ENCODE peak calls at places on chromosomes 2 and 18, in four cellular contexts. I is GM20000, C is DMS 273 treated with DMSO at 0.1 percent for 48 hours, W is amniotic epithelial cell. V is an unnamed sample.

GRCh38 chr18:79422022-79422782 is 26.5 kb downstream of the NFATC1 start:
- DNase-seq in W (peak), C (no peak), I (peak), V (no peak)

GRCh38 chr2:36708119-36708741 is 11.7 kb downstream of the VIT start:
- DNase-seq in I (no peak), C (no peak), W (no peak), V (peak)

GRCh38 chr2:175154670-175155082 is 13.3 kb downstream of the ATF2 start:
- DNase-seq in I (peak), C (no peak), W (peak), V (peak)

GRCh38 chr18:71630686-71631085 is 913.5 kb downstream of the CBLN2 start:
- DNase-seq in C (no peak), W (no peak), I (no peak), V (no peak)

GRCh38 chr2:200052627-200053026 is 97.2 kb downstream of the MAIP1 start:
- DNase-seq in C (no peak), W (no peak), I (no peak), V (no peak)

GRCh38 chr2:191374366-191374765 is 129.2 kb downstream of the MYO1B start:
- DNase-seq in C (no peak), W (no peak), I (no peak), V (no peak)

GRCh38 chr2:205692095-205692494 is 9.8 kb downstream of the NRP2 start:
- DNase-seq in W (peak), I (no peak), C (no peak), V (no peak)

GRCh38 chr2:222576390-222577081 is 79.4 kb downstream of the FARSB start:
- DNase-seq in W (no peak), C (no peak), I (no peak), V (no peak)

GRCh38 chr2:653645-654425 is 23.4 kb downstream of the TMEM18 start:
- DNase-seq in C (no peak), I (no peak), W (no peak), V (no peak)

GRCh38 chr2:201618744-201619654 is 24.3 kb downstream of the TMEM237 start:
- DNase-seq in C (no peak), I (peak), W (peak), V (peak)

GRCh38 chr2:161020437-161020836 is 139.8 kb upstream of the TANK start:
- DNase-seq in I (no peak), C (no peak), W (no peak), V (no peak)

GRCh38 chr2:36663851-36664715 is 32.4 kb upstream of the VIT start:
- DNase-seq in W (peak), I (peak), C (peak), V (peak)

GRCh38 chr2:132676999-132677398 is 7.0 kb upstream of the LYPD1 start:
- DNase-seq in W (no peak), C (no peak), I (no peak), V (peak)

GRCh38 chr2:199581935-199582336 is 124.2 kb upstream of the SATB2 start:
- DNase-seq in W (no peak), I (no peak), C (no peak), V (no peak)

GRCh38 chr18:5303636-5304035 is 8.1 kb upstream of the ZBTB14 start:
- DNase-seq in W (no peak), C (no peak), I (no peak), V (no peak)

GRCh38 chr18:72866901-72867701 is 686 bp downstream of the NETO1 start:
- DNase-seq in I (peak), C (peak), W (no peak), V (no peak)

GRCh38 chr18:75551071-75551470 is 123.6 kb upstream of the SMIM21 start:
- DNase-seq in C (no peak), W (no peak), I (no peak), V (no peak)

GRCh38 chr2:235048549-235048948 is 96.7 kb downstream of the SH3BP4 start:
- DNase-seq in I (no peak), C (no peak), W (no peak), V (no peak)

GRCh38 chr18:1147616-1148184 is 243.0 kb downstream of the ADCYAP1 start:
- DNase-seq in C (no peak), I (no peak), W (no peak), V (no peak)

GRCh38 chr2:44100351-44100750 is 68.3 kb upstream of the PPM1B start:
- DNase-seq in W (peak), C (no peak), I (no peak), V (peak)

GRCh38 chr2:214215107-214215506 is 195.7 kb upstream of the VWC2L start:
- DNase-seq in C (no peak), I (no peak), W (no peak), V (peak)

GRCh38 chr2:96386470-96386869 is 50.9 kb downstream of the NCAPH start:
- DNase-seq in I (no peak), C (peak), W (no peak), V (no peak)